ENCODE peak calls at places on chromosome X, in five cellular contexts. Y, S, J, P and D are unnamed samples.

GRCh38 chrX:102978594-102978993 is 41.5 kb downstream of the RAB40AL start:
- DNase-seq in Y (no peak), S (no peak), J (no peak), P (no peak), D (no peak)

GRCh38 chrX:101595739-101596419 is 21.9 kb downstream of the ARMCX6 start:
- DNase-seq in Y (peak; percentile 27), S (peak; percentile 65), J (peak; percentile 58), P (no peak), D (no peak)

GRCh38 chrX:17968367-17968766 is 107.3 kb upstream of the RAI2 start:
- DNase-seq in Y (no peak), S (no peak), J (no peak), P (no peak), D (no peak)

GRCh38 chrX:22081475-22082092 is 49.5 kb downstream of the PHEX start:
- DNase-seq in Y (peak; percentile 50), S (peak; percentile 80), J (peak; percentile 8), P (peak; percentile 78), D (no peak)

GRCh38 chrX:138777230-138777629 is 65.7 kb upstream of the FGF13 start:
- DNase-seq in Y (peak; percentile 35), S (no peak), J (no peak), P (no peak), D (no peak)

GRCh38 chrX:144494069-144494468 is 610.2 kb downstream of the UBE2NL start:
- DNase-seq in Y (no peak), S (no peak), J (no peak), P (no peak), D (no peak)

GRCh38 chrX:20664774-20665173 is 398.1 kb upstream of the RPS6KA3 start:
- DNase-seq in Y (peak; percentile 28), S (peak; percentile 19), J (no peak), P (no peak), D (no peak)

GRCh38 chrX:2703991-2704369 is 12.9 kb downstream of the CD99 start:
- DNase-seq in Y (no peak), S (no peak), J (no peak), P (no peak), D (no peak)

GRCh38 chrX:19585370-19586082 is 70.2 kb upstream of the MAP3K15 start:
- DNase-seq in Y (no peak), S (peak; percentile 84), J (no peak), P (no peak), D (no peak)

GRCh38 chrX:32985544-32985943 is 225.8 kb downstream of the DMD start:
- DNase-seq in Y (no peak), S (no peak), J (no peak), P (no peak), D (no peak)

GRCh38 chrX:45697591-45697990 is 496.9 kb upstream of the DIPK2B start:
- DNase-seq in Y (no peak), S (no peak), J (no peak), P (no peak), D (no peak)

GRCh38 chrX:38192007-38192625 is 28.6 kb downstream of the SRPX start:
- DNase-seq in Y (peak; percentile 31), S (peak; percentile 31), J (no peak), P (no peak), D (no peak)

GRCh38 chrX:48938721-48939416 is 18.5 kb downstream of the OTUD5 start:
- DNase-seq in Y (no peak), S (no peak), J (no peak), P (no peak), D (no peak)

GRCh38 chrX:55144697-55145096 is 55.9 kb downstream of the PAGE2 start:
- DNase-seq in Y (no peak), S (no peak), J (no peak), P (no peak), D (no peak)

GRCh38 chrX:2974946-2975345 is 31.4 kb upstream of the ARSH start:
- DNase-seq in Y (no peak), S (no peak), J (no peak), P (no peak), D (no peak)

GRCh38 chrX:28847423-28847822 is 260.2 kb downstream of the IL1RAPL1 start:
- DNase-seq in Y (peak; percentile 52), S (no peak), J (peak; percentile 67), P (no peak), D (no peak)

GRCh38 chrX:140766024-140766611 is 56.6 kb downstream of the LINC00632 start:
- DNase-seq in Y (peak; percentile 43), S (peak; percentile 66), J (no peak), P (peak; percentile 78), D (no peak)

GRCh38 chrX:103586314-103586646 is 965 bp downstream of the TCEAL4 start:
- DNase-seq in Y (no peak), S (no peak), J (no peak), P (no peak), D (no peak)

GRCh38 chrX:19840899-19841648 is 46.3 kb downstream of the SH3KBP1 start:
- DNase-seq in Y (peak; percentile 49), S (peak; percentile 79), J (no peak), P (no peak), D (no peak)

GRCh38 chrX:141220342-141221008 is 21.8 kb downstream of the SPANXC start:
- DNase-seq in Y (no peak), S (peak; percentile 15), J (no peak), P (no peak), D (no peak)

GRCh38 chrX:123962006-123962485 is 540 bp downstream of the STAG2 start:
- DNase-seq in Y (no peak), S (peak; percentile 35), J (peak; percentile 24), P (no peak), D (no peak)

GRCh38 chrX:112851806-112852205 is 11.2 kb upstream of the AMOT start:
- DNase-seq in Y (no peak), S (no peak), J (no peak), P (no peak), D (no peak)

GRCh38 chrX:81259008-81259713 is 57.3 kb downstream of the SH3BGRL start:
- DNase-seq in Y (no peak), S (peak; percentile 9), J (no peak), P (no peak), D (no peak)

GRCh38 chrX:104324871-104325585 is 70.3 kb upstream of the ESX1 start:
- DNase-seq in Y (no peak), S (peak; percentile 64), J (no peak), P (no peak), D (no peak)

GRCh38 chrX:49291615-49292337 is 11.7 kb upstream of the GAGE10 start:
- DNase-seq in Y (peak; percentile 78), S (peak; percentile 65), J (peak; percentile 51), P (no peak), D (peak; percentile 9)

GRCh38 chrX:9682456-9682855 is 83.2 kb downstream of the GPR143 start:
- DNase-seq in Y (peak; percentile 35), S (peak; percentile 29), J (no peak), P (no peak), D (no peak)

DNA sequence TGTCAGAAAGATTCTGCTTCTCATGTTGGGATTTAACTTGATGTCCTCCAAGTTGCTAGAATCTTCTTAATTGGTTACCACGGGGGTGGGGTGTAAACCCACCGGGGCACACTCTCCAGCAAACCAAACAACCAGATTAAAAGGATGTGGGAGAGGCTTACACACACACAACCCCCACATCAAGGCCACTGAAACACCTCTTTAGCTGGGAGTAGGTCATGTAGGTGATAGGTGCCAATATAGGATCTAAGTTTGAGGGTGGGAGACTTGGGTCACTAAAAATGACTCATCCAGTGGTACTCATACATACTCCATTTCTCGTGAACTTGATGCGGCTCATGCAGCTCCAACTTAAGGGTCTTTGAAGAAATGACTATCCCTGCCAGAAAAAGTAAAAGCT is 20.6 kb upstream of the CD40LG start:
- DNase-seq in Y (no peak), S (no peak), J (no peak), P (no peak), D (no peak)
- H3K4me1 ChIP-seq in Y (no peaks in the 10 kb centered on the region), S (no peaks in the 10 kb centered on the region), J (no peaks in the 10 kb centered on the region), P (no peaks in the 10 kb centered on the region), D (no peaks in the 10 kb centered on the region)

DNA sequence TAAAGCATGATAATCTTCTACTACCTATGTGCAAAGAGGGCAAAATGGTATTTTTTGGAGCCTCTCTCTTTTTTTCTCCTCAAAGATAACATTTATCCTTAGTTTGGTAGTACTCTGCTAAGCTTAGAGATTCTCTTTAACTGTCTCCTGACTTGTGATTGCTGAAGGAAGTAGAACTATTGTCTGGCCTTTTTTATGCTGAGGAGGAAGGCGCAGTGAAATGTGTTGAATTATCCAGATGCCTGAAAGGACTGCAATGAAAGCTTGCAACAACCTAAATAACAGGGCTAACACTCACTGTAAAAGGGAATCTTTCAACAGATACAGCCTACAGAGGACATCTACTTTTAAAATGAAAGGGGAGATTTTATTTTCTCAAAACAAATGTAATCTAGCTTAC is 59.5 kb upstream of the CCDC160 start:
- DNase-seq in Y (no peak), S (no peak), J (no peak), P (no peak), D (no peak)
- H3K4me1 ChIP-seq in Y (peaks cover 13% of the 10 kb centered on the region), S (no peaks in the 10 kb centered on the region), J (no peaks in the 10 kb centered on the region), P (no peaks in the 10 kb centered on the region), D (peaks cover 2% of the 10 kb centered on the region)

DNA sequence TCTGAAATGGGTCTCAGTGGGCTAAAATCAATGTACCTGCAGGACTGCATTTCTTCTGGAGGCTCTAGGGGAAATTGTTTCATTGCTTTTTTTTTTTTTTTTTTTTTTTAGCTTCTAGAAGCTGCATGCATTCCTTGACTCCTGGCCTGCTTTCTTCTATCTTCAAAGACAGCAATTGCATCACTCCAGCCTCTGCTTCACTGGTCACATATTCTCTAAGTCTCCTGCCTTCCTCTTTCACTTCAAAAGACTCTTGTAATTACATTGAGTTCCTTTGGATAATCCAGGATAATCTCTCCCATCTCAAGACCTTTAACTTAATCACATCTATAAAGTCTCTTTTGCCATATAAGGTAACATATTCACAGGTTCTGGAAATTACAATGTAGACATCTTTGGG is 11.3 kb upstream of the PCYT1B start:
- DNase-seq in Y (no peak), S (peak; percentile 34), J (no peak), P (no peak), D (no peak)
- H3K4me1 ChIP-seq in Y (no peaks in the 10 kb centered on the region), S (no peaks in the 10 kb centered on the region), J (no peaks in the 10 kb centered on the region), P (no peaks in the 10 kb centered on the region), D (no peaks in the 10 kb centered on the region)

DNA sequence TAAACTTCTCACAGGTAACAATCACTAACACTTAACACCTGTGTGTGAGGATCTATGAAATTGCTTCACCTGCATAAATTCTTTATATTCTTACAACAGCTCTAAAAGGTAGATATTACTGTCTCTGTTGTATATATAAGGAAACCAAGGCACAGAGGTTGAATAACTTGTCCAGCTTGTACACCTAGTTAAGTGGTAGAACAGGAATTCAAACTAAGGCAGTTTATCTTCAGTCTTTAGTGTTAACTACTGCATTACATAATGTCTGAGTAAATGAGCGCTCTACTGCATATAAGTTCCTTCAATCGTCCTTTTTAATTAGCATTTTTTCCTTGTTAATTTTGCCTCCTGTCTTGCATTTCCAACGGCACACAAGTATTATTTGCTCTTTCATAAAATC is 15.0 kb downstream of the USP9X start:
- DNase-seq in Y (no peak), S (peak; percentile 49), J (no peak), P (no peak), D (no peak)
- H3K4me1 ChIP-seq in Y (peaks cover 3% of the 10 kb centered on the region), S (peaks cover 2% of the 10 kb centered on the region), J (peaks cover 3% of the 10 kb centered on the region), P (peaks cover 6% of the 10 kb centered on the region), D (no peaks in the 10 kb centered on the region)

DNA sequence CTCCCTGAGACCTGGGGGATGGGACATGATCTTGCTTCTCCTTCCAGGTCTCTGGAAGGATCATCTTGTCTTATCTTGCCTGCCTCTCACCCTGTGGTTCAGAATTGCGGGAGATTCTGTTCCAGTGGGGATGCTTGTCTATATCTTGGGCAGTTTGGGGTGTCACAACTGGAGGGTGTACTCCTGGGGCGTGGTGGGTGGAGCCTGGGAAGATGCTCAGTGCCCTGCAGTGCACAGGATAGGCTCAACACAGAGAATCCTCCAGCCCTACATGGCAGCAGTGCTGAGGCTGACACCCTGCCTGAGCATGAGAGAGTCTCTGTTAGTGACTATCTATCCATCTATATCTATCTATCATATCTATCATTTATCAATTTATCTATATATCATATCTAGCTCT is 7.7 kb downstream of the P2RY8 start:
- DNase-seq in Y (no peak), S (no peak), J (no peak), P (no peak), D (no peak)
- H3K4me1 ChIP-seq in Y (no peaks in the 10 kb centered on the region), S (no peaks in the 10 kb centered on the region), J (no peaks in the 10 kb centered on the region), P (no peaks in the 10 kb centered on the region), D (no peaks in the 10 kb centered on the region)